ENCODE peak calls at places on chromosomes 11 and 22, in nine cellular contexts. V is prostate gland, H is fibroblast of the aortic adventitia, B is choroid plexus epithelial cell, X is psoas muscle, N is spleen, K is GM12865, D is heart right ventricle, S is fibroblast of lung. Y is an unnamed sample.

GRCh38 chr22:23673826-23674690 is 16.8 kb upstream of the RGL4 start:
- DNase-seq in V (no peak), H (no peak), B (peak), X (no peak), N (peak), K (no peak), D (no peak), S (no peak), Y (no peak)

GRCh38 chr22:27843441-27843840 is 41.9 kb upstream of the MN1 start:
- DNase-seq in V (no peak), H (no peak), B (no peak), X (no peak), N (no peak), K (no peak), D (no peak), S (no peak), Y (no peak)

GRCh38 chr22:31148953-31149627 is 8.8 kb upstream of the PLA2G3 start:
- DNase-seq in V (peak), H (peak), B (peak), X (peak), N (no peak), K (peak), D (peak), S (peak), Y (no peak)

GRCh38 chr22:48318173-48318572 is 1509.5 kb downstream of the BRD1 start:
- DNase-seq in V (no peak), H (no peak), B (no peak), X (no peak), N (no peak), K (no peak), D (no peak), S (no peak), Y (no peak)

GRCh38 chr22:45151503-45151902 is 12.2 kb upstream of the NUP50 start:
- DNase-seq in V (no peak), H (no peak), B (no peak), X (no peak), N (no peak), K (no peak), D (no peak), S (no peak), Y (no peak)

GRCh38 chr22:33697640-33698039 is 222.6 kb downstream of the LARGE1 start:
- DNase-seq in V (no peak), H (no peak), B (peak), X (no peak), N (no peak), K (no peak), D (no peak), S (peak), Y (no peak)

GRCh38 chr11:100785148-100785983 is 98.3 kb downstream of the ARHGAP42 start:
- DNase-seq in V (no peak), H (no peak), B (no peak), X (no peak), N (no peak), K (no peak), D (peak), S (no peak), Y (no peak)

GRCh38 chr22:41799486-41800347 is 762 bp upstream of the CCDC134 start:
- DNase-seq in V (peak), H (peak), B (peak), X (peak), N (peak), K (no peak), D (peak), S (peak), Y (no peak)

GRCh38 chr11:104782377-104782754 is 115.9 kb downstream of the CASP12 start:
- DNase-seq in V (no peak), H (no peak), B (no peak), X (no peak), N (no peak), K (no peak), D (no peak), S (no peak), Y (no peak)

GRCh38 chr22:43168416-43169309 is 17.3 kb downstream of the TSPO start:
- DNase-seq in V (no peak), H (peak), B (peak), X (no peak), N (no peak), K (no peak), D (no peak), S (peak), Y (no peak)

GRCh38 chr11:47913569-47914244 is 65.6 kb upstream of the NUP160 start:
- DNase-seq in V (no peak), H (no peak), B (no peak), X (no peak), N (no peak), K (no peak), D (no peak), S (no peak), Y (no peak)

GRCh38 chr22:39690901-39691620 is 120.5 kb downstream of the CACNA1I start:
- DNase-seq in V (no peak), H (no peak), B (peak), X (no peak), N (no peak), K (no peak), D (no peak), S (no peak), Y (no peak)

GRCh38 chr11:134196756-134197155 is 27.0 kb downstream of the NCAPD3 start:
- DNase-seq in V (no peak), H (no peak), B (no peak), X (no peak), N (no peak), K (no peak), D (no peak), S (no peak), Y (no peak)

GRCh38 chr11:2570841-2571597 is 126.2 kb downstream of the KCNQ1 start:
- DNase-seq in V (no peak), H (no peak), B (no peak), X (peak), N (peak), K (no peak), D (no peak), S (no peak), Y (no peak)

GRCh38 chr22:25054943-25055511 is 102.5 kb downstream of the KIAA1671 start:
- DNase-seq in V (no peak), H (peak), B (no peak), X (no peak), N (no peak), K (peak), D (no peak), S (peak), Y (no peak)

GRCh38 chr11:46352063-46352841 is 5.0 kb downstream of the DGKZ start:
- DNase-seq in V (no peak), H (no peak), B (peak), X (peak), N (peak), K (peak), D (no peak), S (no peak), Y (no peak)

GRCh38 chr11:6666302-6667183 is 10.9 kb upstream of the DCHS1 start:
- DNase-seq in V (no peak), H (no peak), B (no peak), X (no peak), N (no peak), K (no peak), D (no peak), S (no peak), Y (no peak)

GRCh38 chr11:3022982-3023381 is 30.9 kb upstream of the NAP1L4 start:
- DNase-seq in V (no peak), H (peak), B (peak), X (no peak), N (no peak), K (no peak), D (no peak), S (peak), Y (no peak)

GRCh38 chr11:76279038-76279437 is 72.7 kb upstream of the WNT11 start:
- DNase-seq in V (no peak), H (no peak), B (no peak), X (no peak), N (no peak), K (no peak), D (no peak), S (no peak), Y (no peak)

GRCh38 chr11:68014157-68014965 is 4.2 kb downstream of the ALDH3B1 start:
- DNase-seq in V (no peak), H (peak), B (peak), X (peak), N (no peak), K (no peak), D (no peak), S (peak), Y (no peak)

GRCh38 chr11:122642472-122642922 is 13.0 kb upstream of the UBASH3B start:
- DNase-seq in V (no peak), H (peak), B (peak), X (no peak), N (no peak), K (no peak), D (no peak), S (peak), Y (no peak)

GRCh38 chr11:33941637-33942160 is 49.8 kb upstream of the LMO2 start:
- DNase-seq in V (no peak), H (peak), B (peak), X (no peak), N (no peak), K (peak), D (peak), S (peak), Y (no peak)

GRCh38 chr22:22556995-22557925 is 1.8 kb downstream of the PRAME start:
- DNase-seq in V (no peak), H (no peak), B (no peak), X (no peak), N (no peak), K (no peak), D (no peak), S (no peak), Y (no peak)

GRCh38 chr11:99376463-99376862 is 355.7 kb downstream of the CNTN5 start:
- DNase-seq in V (no peak), H (no peak), B (no peak), X (no peak), N (no peak), K (no peak), D (no peak), S (no peak), Y (no peak)

GRCh38 chr11:62546244-62546936 is at the start of gene AHNAK:
- DNase-seq in V (peak), H (peak), B (peak), X (peak), N (peak), K (peak), D (peak), S (peak), Y (no peak)

GRCh38 chr22:21712751-21713427 is 22.7 kb downstream of the YPEL1 start:
- DNase-seq in V (peak), H (peak), B (peak), X (peak), N (no peak), K (peak), D (peak), S (peak), Y (no peak)

GRCh38 chr11:57499413-57499982 is 16.0 kb downstream of the SLC43A1 start:
- DNase-seq in V (peak), H (peak), B (peak), X (peak), N (peak), K (peak), D (peak), S (peak), Y (peak)

GRCh38 chr11:71221851-71222250 is 30.5 kb downstream of the SHANK2 start:
- DNase-seq in V (no peak), H (no peak), B (no peak), X (no peak), N (peak), K (no peak), D (no peak), S (no peak), Y (no peak)

GRCh38 chr22:19886605-19887250 is 32.1 kb upstream of the GNB1L start:
- DNase-seq in V (no peak), H (peak), B (peak), X (peak), N (peak), K (no peak), D (no peak), S (peak), Y (no peak)

GRCh38 chr11:122242731-122243130 is 126.7 kb upstream of the BLID start:
- DNase-seq in V (no peak), H (no peak), B (no peak), X (no peak), N (no peak), K (no peak), D (peak), S (no peak), Y (no peak)

GRCh38 chr11:46452918-46453517 is 61.4 kb upstream of the CHRM4 start:
- DNase-seq in V (no peak), H (no peak), B (peak), X (no peak), N (no peak), K (no peak), D (no peak), S (no peak), Y (no peak)

GRCh38 chr11:1653541-1654387 is 24.2 kb downstream of the KRTAP5-5 start:
- DNase-seq in V (no peak), H (no peak), B (no peak), X (no peak), N (peak), K (no peak), D (no peak), S (no peak), Y (no peak)

GRCh38 chr11:123800041-123800440 is 6.1 kb downstream of the OR6M1 start:
- DNase-seq in V (no peak), H (no peak), B (no peak), X (no peak), N (no peak), K (no peak), D (no peak), S (no peak), Y (no peak)

GRCh38 chr11:3861698-3862097 is 6.2 kb downstream of the STIM1 start:
- DNase-seq in V (no peak), H (no peak), B (peak), X (no peak), N (no peak), K (peak), D (no peak), S (no peak), Y (no peak)

GRCh38 chr22:35634981-35635540 is 13.2 kb upstream of the APOL6 start:
- DNase-seq in V (no peak), H (no peak), B (no peak), X (no peak), N (peak), K (peak), D (no peak), S (peak), Y (no peak)

GRCh38 chr11:65132988-65133700 is 1.2 kb downstream of the SYVN1 start:
- DNase-seq in V (no peak), H (no peak), B (peak), X (no peak), N (peak), K (peak), D (peak), S (no peak), Y (peak)

GRCh38 chr11:120334894-120335462 is 1.2 kb upstream of the ARHGEF12 start:
- DNase-seq in V (peak), H (peak), B (peak), X (no peak), N (no peak), K (peak), D (peak), S (peak), Y (peak)

GRCh38 chr11:43504316-43504950 is 145.7 kb downstream of the TTC17 start:
- DNase-seq in V (no peak), H (peak), B (peak), X (no peak), N (no peak), K (peak), D (no peak), S (peak), Y (no peak)

GRCh38 chr11:78540276-78540675 is 34.4 kb downstream of the NARS2 start:
- DNase-seq in V (no peak), H (no peak), B (no peak), X (no peak), N (no peak), K (no peak), D (no peak), S (no peak), Y (no peak)
- TF ChIP-seq CTCF in V (no peak), H (no peak), B (no peak), X (no peak), N (no peak), K (no peak), D (no peak), S (no peak), Y (no peak)

GRCh38 chr11:74683279-74683871 is 47.9 kb downstream of the CHRDL2 start:
- DNase-seq in V (peak), H (no peak), B (no peak), X (peak), N (peak), K (no peak), D (no peak), S (no peak), Y (no peak)

GRCh38 chr11:74685338-74685737 is 45.9 kb downstream of the CHRDL2 start:
- DNase-seq in V (no peak), H (no peak), B (no peak), X (no peak), N (no peak), K (no peak), D (no peak), S (no peak), Y (no peak)

GRCh38 chr11:74684661-74685060 is 46.6 kb downstream of the CHRDL2 start:
- DNase-seq in V (no peak), H (no peak), B (no peak), X (no peak), N (peak), K (no peak), D (no peak), S (no peak), Y (no peak)

GRCh38 chr11:74682731-74683278 is 48.4 kb downstream of the CHRDL2 start:
- DNase-seq in V (no peak), H (no peak), B (no peak), X (no peak), N (peak), K (no peak), D (no peak), S (no peak), Y (no peak)

GRCh38 chr11:74683941-74684481 is 47.2 kb downstream of the CHRDL2 start:
- DNase-seq in V (no peak), H (peak), B (no peak), X (no peak), N (peak), K (no peak), D (no peak), S (peak), Y (no peak)
- H3K4me3 ChIP-seq in V (no peak), H (no peak), B (no peak), X (peak), N (no peak), K (no peak), D (peak), S (peak), Y (no peak)

GRCh38 chr22:37982938-37983859 is 1.2 kb downstream of the SOX10 start:
- DNase-seq in V (no peak), H (no peak), B (no peak), X (no peak), N (no peak), K (no peak), D (no peak), S (no peak), Y (no peak)
- TF ChIP-seq CTCF in V (no peak), H (no peak), B (peak), X (no peak), N (no peak), K (no peak), D (peak), S (no peak), Y (no peak)

GRCh38 chr11:117823941-117824420 is 563 bp downstream of the FXYD2 start:
- DNase-seq in V (no peak), H (peak), B (peak), X (peak), N (peak), K (no peak), D (peak), S (peak), Y (no peak)

GRCh38 chr11:117826832-117827231 is 2.3 kb upstream of the FXYD2 start:
- DNase-seq in V (no peak), H (no peak), B (no peak), X (no peak), N (no peak), K (no peak), D (no peak), S (no peak), Y (no peak)

GRCh38 chr11:117826360-117826635 is 1.8 kb upstream of the FXYD2 start:
- DNase-seq in V (no peak), H (no peak), B (no peak), X (no peak), N (no peak), K (no peak), D (no peak), S (no peak), Y (no peak)

GRCh38 chr11:117824571-117825537 is at the start of gene FXYD2:
- DNase-seq in V (no peak), H (peak), B (no peak), X (peak), N (peak), K (no peak), D (peak), S (no peak), Y (no peak)

GRCh38 chr11:117825538-117826359 is 1.2 kb upstream of the FXYD2 start:
- DNase-seq in V (no peak), H (no peak), B (no peak), X (no peak), N (peak), K (no peak), D (no peak), S (no peak), Y (no peak)
- H3K4me3 ChIP-seq in V (no peak), H (no peak), B (no peak), X (no peak), N (no peak), K (no peak), D (no peak), S (no peak), Y (no peak)

GRCh38 chr22:50236731-50237409 is 8.0 kb downstream of the TUBGCP6 start:
- DNase-seq in V (no peak), H (peak), B (peak), X (no peak), N (no peak), K (peak), D (no peak), S (no peak), Y (no peak)
- TF ChIP-seq CTCF in V (no peak), H (peak), B (peak), X (peak), N (no peak), K (peak), D (peak), S (peak), Y (peak)

GRCh38 chr22:36913431-36914382 is at the start of gene CSF2RB:
- DNase-seq in V (no peak), H (no peak), B (no peak), X (peak), N (peak), K (peak), D (peak), S (no peak), Y (no peak)
- H3K4me3 ChIP-seq in V (no peak), H (no peak), B (no peak), X (peak), N (peak), K (peak), D (peak), S (no peak), Y (no peak)

GRCh38 chr11:22624742-22625447 is 728 bp downstream of the FANCF start:
- DNase-seq in V (peak), H (peak), B (peak), X (peak), N (no peak), K (peak), D (peak), S (peak), Y (peak)
- TF ChIP-seq CTCF in V (peak), H (peak), B (peak), X (peak), N (peak), K (peak), D (peak), S (peak), Y (peak)